ENCODE peak calls at places on chromosomes 11 and 22, in seven cellular contexts. T is cardiac septum; R is activated T-cell treated with anti-CD3 and anti-CD28 coated beads for 1 hour; X is thoracic aorta; F is NCI-H774; H is stimulated activated CD4-positive, alpha-beta T cell treated with anti-CD3 and anti-CD28 coated beads, Interleukin-4, amount 100 ng/mL, for 24 hours; N is NB4. U is an unnamed sample.

GRCh38 chr11:108559340-108559739 is 34.2 kb downstream of the EXPH5 start:
- DNase-seq in T (no peak), R (no peak), X (no peak), F (no peak), H (no peak), N (no peak), U (no peak)

GRCh38 chr11:44326615-44327475 is 16.9 kb upstream of the ALX4 start:
- DNase-seq in T (peak; percentile 64), R (no peak), X (no peak), F (no peak), H (no peak), N (no peak), U (no peak)

GRCh38 chr22:41913842-41914534 is 886 bp downstream of the SHISA8 start:
- DNase-seq in T (no peak), R (no peak), X (no peak), F (no peak), H (no peak), N (no peak), U (no peak)

GRCh38 chr22:30373331-30374325 is 13.6 kb downstream of the RNF215 start:
- DNase-seq in T (no peak), R (no peak), X (no peak), F (no peak), H (no peak), N (no peak), U (no peak)

GRCh38 chr11:97516688-97517087 is 1126.9 kb downstream of the JRKL start:
- DNase-seq in T (no peak), R (no peak), X (no peak), F (no peak), H (no peak), N (no peak), U (no peak)

GRCh38 chr22:37972527-37972926 is 11.8 kb downstream of the SOX10 start:
- DNase-seq in T (no peak), R (no peak), X (no peak), F (no peak), H (no peak), N (no peak), U (no peak)

GRCh38 chr11:40292636-40293585 is 1166.5 kb downstream of the LRRC4C start:
- DNase-seq in T (no peak), R (no peak), X (no peak), F (no peak), H (no peak), N (no peak), U (peak; percentile 52)

GRCh38 chr11:44007746-44008501 is 39.9 kb upstream of the ACCSL start:
- DNase-seq in T (peak; percentile 15), R (no peak), X (no peak), F (no peak), H (no peak), N (no peak), U (no peak)

GRCh38 chr22:19795617-19796008 is 35.0 kb downstream of the TBX1 start:
- DNase-seq in T (no peak), R (no peak), X (no peak), F (no peak), H (no peak), N (no peak), U (no peak)

GRCh38 chr22:30250713-30251267 is 4.2 kb upstream of the LIF start:
- DNase-seq in T (no peak), R (no peak), X (no peak), F (no peak), H (peak; percentile 60), N (no peak), U (no peak)

U was measured in midbrain.